ENCODE peak calls at places on chromosomes 3 and 15, in eight cellular contexts. K, X, T, W, Y, U, R and Z are unnamed samples.

GRCh38 chr15:73900129-73900712 is 26.0 kb upstream of the LOXL1 start:
- DNase-seq in K (no peak), W (no peak), T (no peak), X (no peak), R (no peak), U (no peak), Y (no peak), Z (peak; percentile 60)

GRCh38 chr15:22955544-22956085 is 24.6 kb downstream of the CYFIP1 start:
- DNase-seq in T (no peak), Y (no peak), W (no peak), K (no peak), R (no peak), X (no peak), U (no peak), Z (peak; percentile 67)

GRCh38 chr15:31398677-31399260 is 72.1 kb downstream of the KLF13 start:
- DNase-seq in X (peak; percentile 32), U (no peak), W (no peak), K (no peak), R (no peak), Y (no peak), T (no peak), Z (no peak)

GRCh38 chr15:69424748-69425413 is 10.7 kb downstream of the KIF23 start:
- DNase-seq in X (no peak), T (no peak), Y (no peak), R (no peak), U (no peak), W (no peak), K (no peak), Z (no peak)

GRCh38 chr3:27639271-27639670 is 82.9 kb downstream of the EOMES start:
- DNase-seq in W (no peak), U (no peak), X (peak; percentile 41), T (no peak), R (no peak), Y (no peak), K (no peak), Z (no peak)

GRCh38 chr3:50100956-50101845 is 12.5 kb downstream of the RBM5 start:
- DNase-seq in W (no peak), U (no peak), X (no peak), Y (no peak), T (no peak), K (peak; percentile 67), R (no peak), Z (no peak)

GRCh38 chr15:86268558-86268957 is 188.9 kb downstream of the AGBL1 start:
- DNase-seq in R (no peak), X (no peak), T (no peak), Y (no peak), K (no peak), U (no peak), W (no peak), Z (no peak)

GRCh38 chr3:184317201-184317600 is 2.8 kb downstream of the EIF4G1 start:
- DNase-seq in U (no peak), T (no peak), K (no peak), W (no peak), R (no peak), Y (no peak), X (no peak), Z (no peak)

GRCh38 chr3:72039677-72040076 is 254.7 kb upstream of the PROK2 start:
- DNase-seq in Y (no peak), T (no peak), K (no peak), U (no peak), R (no peak), X (no peak), W (no peak), Z (no peak)

DNA sequence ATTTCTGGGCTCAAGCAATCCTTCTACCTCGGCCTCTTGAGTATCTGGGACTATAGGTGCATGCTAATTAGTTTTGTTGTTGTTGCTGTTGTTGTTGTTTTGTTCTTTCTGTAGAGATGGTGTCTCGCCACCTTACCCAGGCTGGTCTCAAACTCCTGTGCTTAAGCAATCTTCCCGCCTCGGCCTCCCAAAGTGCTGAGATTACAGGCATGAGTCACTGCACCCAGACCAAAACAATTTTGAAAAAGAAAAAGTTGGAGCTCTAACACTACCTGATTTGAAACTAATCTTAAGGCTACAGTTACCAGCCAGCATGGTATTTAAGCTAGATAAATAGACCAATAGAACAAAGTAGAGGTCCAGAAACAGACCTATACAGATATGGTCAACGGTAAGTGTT is 29.8 kb downstream of the KPNA1 start:
- DNase-seq in K (no peak), R (peak; percentile 23), T (no peak), W (no peak), Y (no peak), X (no peak), U (no peak), Z (no peak)
- H3K27ac ChIP-seq in K (no peak overlapping the region), R (no peak overlapping the region), T (no peak overlapping the region), W (no peak overlapping the region), Y (no peak overlapping the region), X (no peak overlapping the region), U (no peak overlapping the region), Z (no peak overlapping the region)

GRCh38 chr15:48332642-48333034 is 1.4 kb downstream of the DUT start:
- DNase-seq in K (no peak), T (no peak), W (no peak), U (peak; percentile 55), Y (no peak), X (peak; percentile 23), R (no peak), Z (no peak)
- TF ChIP-seq CTCF in K (no peak), T (no peak), W (no peak), U (no peak), Y (no peak), X (no peak), R (no peak), Z (no peak)

DNA sequence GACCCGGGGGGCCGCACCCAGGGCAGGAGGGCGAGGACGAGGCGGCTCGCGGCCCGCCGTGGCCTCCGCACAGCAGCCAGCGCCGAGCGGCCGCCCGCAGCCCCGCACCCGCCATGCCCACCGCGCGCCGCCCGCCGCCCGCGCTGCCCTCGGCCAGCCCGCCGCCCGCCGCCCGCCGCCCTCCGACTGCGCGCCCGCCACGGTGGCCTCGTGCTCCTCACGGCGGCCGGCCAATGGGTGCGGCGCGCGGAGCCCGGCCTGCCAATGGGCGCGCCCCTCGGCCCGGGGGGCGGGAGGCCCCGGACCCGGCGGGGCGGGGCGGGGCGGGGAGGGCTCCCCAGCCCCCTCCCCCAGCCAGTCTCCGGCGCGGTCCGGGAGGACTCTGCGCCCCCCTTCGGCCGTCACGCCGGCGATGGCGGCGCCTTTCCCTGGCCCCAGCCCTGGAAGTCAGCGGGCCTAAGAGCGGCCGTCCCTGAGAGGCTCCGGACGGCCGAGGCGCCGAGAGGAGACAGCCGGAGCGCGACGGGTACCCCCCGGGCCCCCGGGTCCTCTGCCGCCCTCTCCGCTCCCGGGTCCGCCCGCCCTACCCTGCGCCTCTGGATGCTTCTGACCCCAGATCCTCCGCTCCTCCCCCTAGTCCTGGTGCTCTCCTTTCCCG is at the start of gene NT5DC2:
- DNase-seq in Y (peak; percentile 48), W (no peak), K (peak; percentile 90), U (peak; percentile 72), T (peak; percentile 83), X (no peak), R (peak; percentile 76), Z (no peak)
- H3K27me3 ChIP-seq in Y (no peaks in the 10 kb centered on the region), W (no peaks in the 10 kb centered on the region), K (no peaks in the 10 kb centered on the region), U (no peaks in the 10 kb centered on the region), T (no peaks in the 10 kb centered on the region), X (no peaks in the 10 kb centered on the region), R (no peaks in the 10 kb centered on the region), Z (no peaks in the 10 kb centered on the region)

GRCh38 chr3:54949491-54950044 is 21.7 kb upstream of the LRTM1 start:
- DNase-seq in K (no peak), R (no peak), U (no peak), W (no peak), T (no peak), X (no peak), Y (no peak), Z (no peak)
- H3K27ac ChIP-seq in K (no peak overlapping the region), R (no peak overlapping the region), U (no peak overlapping the region), W (no peak overlapping the region), T (no peak overlapping the region), X (no peak overlapping the region), Y (no peak overlapping the region), Z (no peak overlapping the region)

DNA sequence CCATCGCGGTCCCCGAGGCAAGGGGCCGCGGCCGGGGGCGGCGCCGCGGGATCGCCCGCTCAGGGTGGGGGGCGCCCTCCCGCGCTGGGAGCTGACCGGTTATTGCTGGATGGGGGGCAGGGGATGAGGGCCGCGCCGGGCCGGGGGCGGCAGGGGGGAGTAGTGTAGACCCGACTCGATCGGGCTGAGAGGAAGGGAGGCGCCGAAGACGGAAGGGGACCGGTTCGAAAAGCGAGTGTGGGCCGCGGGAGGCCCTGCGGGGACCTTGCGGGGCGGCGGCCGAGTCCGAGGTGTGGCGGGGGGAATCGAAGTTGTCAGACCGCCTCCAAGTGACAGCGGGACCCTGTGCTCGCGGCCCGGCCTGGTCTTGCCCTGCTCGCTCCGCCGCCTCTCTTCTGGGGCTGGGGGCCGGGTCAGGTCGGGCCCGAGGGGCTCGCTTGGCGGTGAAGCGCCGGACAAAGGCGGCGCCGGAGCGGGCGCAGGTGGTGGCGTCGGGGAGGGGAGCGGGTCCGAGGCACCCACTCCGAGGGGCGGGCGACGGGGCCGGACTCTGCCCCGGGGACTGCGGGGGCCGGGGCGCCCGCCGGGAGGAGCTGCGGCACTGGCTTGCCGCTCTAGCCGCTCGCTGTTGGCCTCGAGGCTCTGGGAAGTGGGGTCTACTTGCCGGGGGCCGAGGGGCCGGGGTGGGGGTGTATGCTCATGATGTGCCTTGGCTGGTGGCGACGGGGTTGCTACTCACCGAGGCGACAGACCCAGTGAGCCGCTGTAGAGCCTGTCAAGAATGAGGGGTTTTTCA is 1.2 kb downstream of the BAHD1 start:
- DNase-seq in X (peak; percentile 19), W (no peak), U (no peak), R (peak; percentile 44), Y (no peak), T (no peak), K (peak; percentile 59), Z (peak; percentile 72)
- TF ChIP-seq CTCF in X (no peak), W (no peak), U (peak; percentile 4), R (no peak), Y (peak; percentile 22), T (peak; percentile 18), K (no peak), Z (peak; percentile 36)

GRCh38 chr15:58053236-58054153 is 12.0 kb downstream of the ALDH1A2 start:
- DNase-seq in W (no peak), U (no peak), R (no peak), T (no peak), Y (no peak), K (no peak), X (no peak), Z (no peak)
- H3K27me3 ChIP-seq in W (no peaks in the 10 kb centered on the region), U (no peaks in the 10 kb centered on the region), R (no peaks in the 10 kb centered on the region), T (peaks cover 20% of the 10 kb centered on the region), Y (peaks cover 25% of the 10 kb centered on the region), K (peaks cover 21% of the 10 kb centered on the region), X (peaks cover 17% of the 10 kb centered on the region), Z (no peaks in the 10 kb centered on the region)

GRCh38 chr3:188288153-188288552 is 134.2 kb downstream of the LPP start:
- DNase-seq in Y (no peak), X (no peak), R (no peak), U (no peak), K (no peak), T (no peak), W (no peak), Z (no peak)
- H3K27ac ChIP-seq in Y (peak overlapping the region; percentile 78), X (no peak overlapping the region), R (peak overlapping the region; percentile 46), U (no peak overlapping the region), K (peak overlapping the region; percentile 55), T (no peak overlapping the region), W (no peak overlapping the region), Z (no peak overlapping the region)

GRCh38 chr3:96213393-96213792 is 601.0 kb upstream of the EPHA6 start:
- DNase-seq in X (no peak), T (no peak), R (no peak), W (no peak), K (no peak), U (peak; percentile 10), Y (no peak), Z (no peak)
- TF ChIP-seq CTCF in X (no peak), T (no peak), R (no peak), W (no peak), K (no peak), U (no peak), Y (no peak), Z (no peak)

GRCh38 chr3:14831916-14832430 is 13.2 kb downstream of the FGD5 start:
- DNase-seq in R (no peak), K (no peak), U (no peak), X (no peak), Y (no peak), W (no peak), T (no peak), Z (no peak)
- H3K27me3 ChIP-seq in R (no peaks in the 10 kb centered on the region), K (no peaks in the 10 kb centered on the region), U (peaks cover 52% of the 10 kb centered on the region), X (no peaks in the 10 kb centered on the region), Y (no peaks in the 10 kb centered on the region), W (no peaks in the 10 kb centered on the region), T (no peaks in the 10 kb centered on the region), Z (peaks cover 41% of the 10 kb centered on the region)